ENCODE peak calls at places on chromosome 18, in five cellular contexts. S, O, W, B and F are unnamed samples.

GRCh38 chr18:71036783-71037182 is 747.9 kb downstream of the SOCS6 start:
- DNase-seq in S (peak; percentile 10), O (no peak), W (peak; percentile 3), B (peak; percentile 8), F (peak; percentile 9)

GRCh38 chr18:68985172-68985820 is 187.4 kb downstream of the CCDC102B start:
- DNase-seq in S (no peak), O (no peak), W (no peak), B (no peak), F (no peak)

GRCh38 chr18:36309436-36310391 is 12.2 kb downstream of the FHOD3 start:
- DNase-seq in S (peak; percentile 99), O (no peak), W (peak; percentile 92), B (peak; percentile 100), F (peak; percentile 99)

GRCh38 chr18:51128533-51128932 is 68.9 kb downstream of the MEX3C start:
- DNase-seq in S (no peak), O (no peak), W (no peak), B (no peak), F (no peak)

GRCh38 chr18:55841314-55841713 is 253.3 kb upstream of the TCF4 start:
- DNase-seq in S (no peak), O (no peak), W (no peak), B (no peak), F (no peak)

GRCh38 chr18:22932885-22933205 is 283 bp upstream of the RBBP8 start:
- DNase-seq in S (no peak), O (no peak), W (no peak), B (no peak), F (no peak)

GRCh38 chr18:68763082-68763481 is 34.8 kb upstream of the CCDC102B start:
- DNase-seq in S (peak; percentile 89), O (no peak), W (no peak), B (no peak), F (peak; percentile 42)

GRCh38 chr18:30623401-30624065 is 419.0 kb downstream of the DSC3 start:
- DNase-seq in S (no peak), O (no peak), W (no peak), B (peak; percentile 39), F (peak; percentile 13)

GRCh38 chr18:28584726-28585125 is 407.8 kb upstream of the CDH2 start:
- DNase-seq in S (peak; percentile 49), O (peak; percentile 53), W (peak; percentile 37), B (peak; percentile 60), F (peak; percentile 33)

GRCh38 chr18:56962322-56962721 is 184.6 kb upstream of the BOD1L2 start:
- DNase-seq in S (no peak), O (no peak), W (no peak), B (no peak), F (no peak)

GRCh38 chr18:9466911-9467310 is 8.4 kb upstream of the RALBP1 start:
- DNase-seq in S (no peak), O (no peak), W (no peak), B (no peak), F (no peak)

GRCh38 chr18:60113396-60113795 is 213.6 kb downstream of the PMAIP1 start:
- DNase-seq in S (no peak), O (no peak), W (no peak), B (no peak), F (no peak)

GRCh38 chr18:73707035-73707434 is 440.6 kb downstream of the FBXO15 start:
- DNase-seq in S (no peak), O (no peak), W (no peak), B (no peak), F (peak; percentile 82)

GRCh38 chr18:80159713-80160636 is 50.9 kb downstream of the ADNP2 start:
- DNase-seq in S (no peak), O (no peak), W (no peak), B (no peak), F (no peak)
- TF ChIP-seq CTCF in S (peak; percentile 65), O (no peak), W (no peak), B (no peak), F (no peak)

DNA sequence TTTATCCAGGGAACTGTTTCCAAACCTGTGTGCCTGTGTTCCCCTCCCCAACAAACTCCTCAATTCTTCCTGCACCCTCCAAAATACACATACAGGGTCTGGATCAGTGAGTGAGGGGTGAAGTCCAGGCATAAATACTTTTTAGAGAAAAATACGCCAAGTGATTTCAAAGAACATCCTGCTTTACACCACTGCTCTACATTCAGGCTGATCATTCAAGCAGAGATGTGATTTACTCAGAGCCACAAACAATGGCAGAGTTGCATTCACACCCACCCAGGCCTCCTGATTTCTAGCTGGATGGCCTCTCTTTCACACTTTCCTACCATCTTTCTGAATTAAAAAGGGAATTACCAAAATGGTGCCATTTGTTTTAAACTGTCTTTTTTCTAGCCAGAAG is 289.5 kb upstream of the SLC14A2 start:
- DNase-seq in S (no peak), O (peak; percentile 75), W (no peak), B (no peak), F (no peak)
- H3K27me3 ChIP-seq in S (no peaks in the 10 kb centered on the region), O (no peaks in the 10 kb centered on the region), W (no peaks in the 10 kb centered on the region), B (no peaks in the 10 kb centered on the region), F (no peaks in the 10 kb centered on the region)

GRCh38 chr18:48036191-48036590 is 105.7 kb upstream of the SMAD2 start:
- DNase-seq in S (no peak), O (no peak), W (no peak), B (no peak), F (no peak)

GRCh38 chr18:48038636-48039035 is 108.2 kb upstream of the SMAD2 start:
- DNase-seq in S (no peak), O (no peak), W (no peak), B (no peak), F (no peak)

GRCh38 chr18:48036641-48037421 is 106.4 kb upstream of the SMAD2 start:
- DNase-seq in S (no peak), O (no peak), W (no peak), B (no peak), F (no peak)

GRCh38 chr18:48039769-48040215 is 109.3 kb upstream of the SMAD2 start:
- DNase-seq in S (no peak), O (no peak), W (no peak), B (no peak), F (no peak)

DNA sequence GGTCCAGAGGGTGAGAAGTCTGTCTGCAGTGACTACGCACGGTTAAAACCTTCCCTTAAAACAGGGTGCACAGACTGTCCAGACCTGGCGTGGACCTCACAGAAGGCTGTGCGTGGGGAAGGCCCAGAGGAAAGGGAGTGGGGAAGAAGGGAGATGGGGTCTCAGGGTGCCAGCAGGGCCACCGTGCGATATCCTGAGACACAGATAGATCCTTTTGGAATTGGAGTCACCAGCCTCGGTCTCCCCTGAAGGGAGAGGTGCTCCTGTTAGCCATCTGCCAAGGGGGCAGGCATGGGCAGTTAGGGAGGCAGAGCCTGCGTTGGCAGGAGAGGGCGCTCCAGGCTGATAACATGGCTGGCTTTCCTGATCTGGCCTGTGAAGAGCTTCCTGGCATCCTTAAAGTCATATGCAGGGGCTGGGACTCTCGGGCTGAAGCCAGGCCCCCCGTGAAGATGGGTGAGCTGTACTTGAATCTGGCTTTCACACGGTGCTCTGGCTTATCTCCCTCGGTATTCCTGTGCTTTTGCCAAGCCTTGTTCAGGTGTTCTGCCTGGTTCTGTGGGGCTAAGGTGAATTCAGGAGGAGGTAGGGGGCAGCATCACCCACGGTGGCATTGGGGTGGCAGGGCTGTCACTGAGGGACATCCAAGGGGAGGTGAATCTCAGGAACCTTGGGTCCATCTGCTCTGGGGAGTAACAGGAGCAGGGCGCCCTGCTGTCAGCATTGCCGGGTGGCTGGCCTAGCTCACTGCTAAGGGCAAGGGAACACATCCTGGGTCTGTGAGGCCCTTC is 107.2 kb upstream of the SMAD2 start:
- DNase-seq in S (no peak), O (peak; percentile 56), W (no peak), B (peak; percentile 24), F (peak; percentile 29)
- TF ChIP-seq CTCF in S (peak; percentile 31), O (peak; percentile 61), W (peak; percentile 32), B (peak; percentile 66), F (peak; percentile 74)

GRCh38 chr18:61946449-61946848 is 53.6 kb upstream of the RNF152 start:
- DNase-seq in S (peak; percentile 57), O (no peak), W (no peak), B (peak; percentile 77), F (peak; percentile 65)

GRCh38 chr18:61942072-61942471 is 49.3 kb upstream of the RNF152 start:
- DNase-seq in S (no peak), O (no peak), W (no peak), B (no peak), F (no peak)

GRCh38 chr18:61948196-61948800 is 55.5 kb upstream of the RNF152 start:
- DNase-seq in S (peak; percentile 24), O (peak; percentile 39), W (no peak), B (peak; percentile 27), F (peak; percentile 51)

GRCh38 chr18:61939032-61939674 is 46.3 kb upstream of the RNF152 start:
- DNase-seq in S (no peak), O (no peak), W (no peak), B (peak; percentile 52), F (peak; percentile 79)

DNA sequence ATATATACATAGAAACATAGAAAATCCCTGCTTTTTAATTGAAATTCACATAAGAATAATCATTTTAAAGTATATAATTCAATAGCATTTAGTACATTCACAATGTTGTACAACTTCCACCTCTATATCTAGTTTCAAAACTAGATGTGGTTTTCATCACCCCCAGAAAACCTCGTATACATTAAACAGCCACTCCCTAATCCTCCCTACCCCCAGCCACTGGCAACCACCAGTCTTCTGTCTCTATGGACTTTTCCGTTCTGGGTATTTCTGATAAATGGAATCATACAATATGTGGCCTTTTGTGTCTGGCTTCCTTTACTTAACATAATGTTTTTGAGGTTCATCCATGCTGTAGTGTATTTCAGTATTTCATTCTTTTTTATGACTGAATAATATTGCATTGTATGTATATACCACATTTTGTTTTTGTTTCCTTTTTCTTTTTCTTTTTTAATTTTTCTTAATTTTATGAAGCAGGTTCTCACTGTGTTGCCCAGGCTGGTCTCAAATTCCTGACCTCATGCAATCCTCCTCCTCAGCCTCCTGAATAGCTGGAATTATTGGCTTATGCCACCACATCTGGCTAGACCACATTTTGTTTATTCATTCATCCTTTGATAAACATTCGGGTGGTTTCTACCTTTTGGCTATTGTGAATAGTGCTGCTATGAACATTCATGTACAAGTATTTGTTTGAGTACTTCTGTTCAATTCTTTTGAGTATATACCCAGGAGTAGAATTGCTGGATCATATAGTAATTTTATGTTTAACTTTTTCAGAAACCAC is 50.6 kb upstream of the RNF152 start:
- DNase-seq in S (no peak), O (no peak), W (no peak), B (no peak), F (no peak)
- H3K27me3 ChIP-seq in S (no peaks in the 10 kb centered on the region), O (no peaks in the 10 kb centered on the region), W (no peaks in the 10 kb centered on the region), B (no peaks in the 10 kb centered on the region), F (no peaks in the 10 kb centered on the region)

DNA sequence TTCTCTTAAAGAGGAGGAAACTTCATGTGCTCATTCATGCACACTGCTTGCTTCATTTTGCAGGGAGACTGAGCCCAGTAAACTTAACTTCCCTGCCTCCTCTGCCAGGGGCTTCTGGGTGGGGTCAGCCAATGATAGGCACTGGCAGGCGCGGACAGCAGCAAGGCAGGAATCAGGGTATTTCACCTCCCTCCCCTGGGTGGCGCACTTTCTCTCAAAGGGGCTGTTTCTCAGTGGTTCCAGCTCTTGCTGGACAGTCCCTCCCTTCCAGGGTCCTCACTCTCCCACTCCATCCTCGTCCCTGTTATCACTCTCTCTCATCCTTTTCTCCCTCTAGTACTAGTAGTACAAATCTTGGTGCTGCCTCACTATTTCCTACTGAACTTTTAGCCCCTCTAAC is 320.5 kb upstream of the ZNF521 start:
- DNase-seq in S (no peak), O (peak; percentile 24), W (no peak), B (no peak), F (no peak)
- TF ChIP-seq CTCF in S (peak; percentile 29), O (peak; percentile 34), W (no peak), B (peak; percentile 30), F (no peak)

GRCh38 chr18:58103339-58103930 is 59.4 kb downstream of the NEDD4L start:
- DNase-seq in S (no peak), O (no peak), W (no peak), B (no peak), F (no peak)
- H3K27me3 ChIP-seq in S (no peaks in the 10 kb centered on the region), O (no peaks in the 10 kb centered on the region), W (no peaks in the 10 kb centered on the region), B (no peaks in the 10 kb centered on the region), F (no peaks in the 10 kb centered on the region)